ENCODE peak calls at places on chromosome 19, in six cellular contexts. I is heart left ventricle, M is tibial artery, V is fibroblast of villous mesenchyme, C is colonic mucosa, B is cardiac muscle cell. Z is an unnamed sample.

GRCh38 chr19:39125554-39126311 is at the start of gene PAK4:
- DNase-seq in I (peak), M (peak), V (peak), C (peak), B (peak), Z (peak)

GRCh38 chr19:8089664-8090601 is 37.4 kb downstream of the CCL25 start:
- DNase-seq in I (no peak), M (no peak), V (no peak), C (no peak), B (no peak), Z (no peak)

GRCh38 chr19:42176649-42176989 is 40.9 kb downstream of the DEDD2 start:
- DNase-seq in I (no peak), M (no peak), V (no peak), C (no peak), B (peak), Z (no peak)

GRCh38 chr19:38529610-38530009 is 88.1 kb downstream of the MAP4K1 start:
- DNase-seq in I (no peak), M (no peak), V (no peak), C (no peak), B (no peak), Z (no peak)

GRCh38 chr19:4343845-4344713 is 717 bp downstream of the MPND start:
- DNase-seq in I (peak), M (peak), V (no peak), C (peak), B (no peak), Z (no peak)

GRCh38 chr19:28641395-28641794 is 571.6 kb downstream of the UQCRFS1 start:
- DNase-seq in I (no peak), M (no peak), V (no peak), C (no peak), B (no peak), Z (no peak)

GRCh38 chr19:13156968-13157882 is 7.0 kb downstream of the IER2 start:
- DNase-seq in I (no peak), M (no peak), V (peak), C (no peak), B (no peak), Z (no peak)

GRCh38 chr19:45931055-45931454 is 16.5 kb upstream of the NANOS2 start:
- DNase-seq in I (no peak), M (no peak), V (no peak), C (no peak), B (no peak), Z (no peak)

GRCh38 chr19:46732966-46733692 is 12.7 kb upstream of the FKRP start:
- DNase-seq in I (peak), M (peak), V (peak), C (no peak), B (no peak), Z (no peak)

GRCh38 chr19:30152510-30153291 is 210.7 kb downstream of the URI1 start:
- DNase-seq in I (no peak), M (no peak), V (no peak), C (no peak), B (no peak), Z (no peak)

GRCh38 chr19:51742736-51743288 is 8.9 kb downstream of the FPR1 start:
- DNase-seq in I (no peak), M (no peak), V (no peak), C (no peak), B (no peak), Z (no peak)

GRCh38 chr19:8343483-8343844 is 402 bp upstream of the KANK3 start:
- DNase-seq in I (no peak), M (no peak), V (no peak), C (no peak), B (no peak), Z (no peak)

GRCh38 chr19:2770055-2771013 is 12.7 kb downstream of the SGTA start:
- DNase-seq in I (peak), M (no peak), V (no peak), C (peak), B (peak), Z (no peak)

GRCh38 chr19:31118292-31118925 is 230.8 kb downstream of the TSHZ3 start:
- DNase-seq in I (peak), M (peak), V (no peak), C (no peak), B (peak), Z (no peak)

GRCh38 chr19:1068111-1069001 is 1.4 kb downstream of the ARHGAP45 start:
- DNase-seq in I (peak), M (peak), V (no peak), C (peak), B (no peak), Z (no peak)

GRCh38 chr19:3944018-3944721 is 11.3 kb downstream of the NMRK2 start:
- DNase-seq in I (no peak), M (no peak), V (no peak), C (no peak), B (no peak), Z (no peak)

GRCh38 chr19:5355693-5356092 is 15.1 kb upstream of the PTPRS start:
- DNase-seq in I (no peak), M (no peak), V (no peak), C (no peak), B (no peak), Z (no peak)

GRCh38 chr19:31113250-31113685 is 236.0 kb downstream of the TSHZ3 start:
- DNase-seq in I (no peak), M (no peak), V (peak), C (no peak), B (no peak), Z (no peak)

DNA sequence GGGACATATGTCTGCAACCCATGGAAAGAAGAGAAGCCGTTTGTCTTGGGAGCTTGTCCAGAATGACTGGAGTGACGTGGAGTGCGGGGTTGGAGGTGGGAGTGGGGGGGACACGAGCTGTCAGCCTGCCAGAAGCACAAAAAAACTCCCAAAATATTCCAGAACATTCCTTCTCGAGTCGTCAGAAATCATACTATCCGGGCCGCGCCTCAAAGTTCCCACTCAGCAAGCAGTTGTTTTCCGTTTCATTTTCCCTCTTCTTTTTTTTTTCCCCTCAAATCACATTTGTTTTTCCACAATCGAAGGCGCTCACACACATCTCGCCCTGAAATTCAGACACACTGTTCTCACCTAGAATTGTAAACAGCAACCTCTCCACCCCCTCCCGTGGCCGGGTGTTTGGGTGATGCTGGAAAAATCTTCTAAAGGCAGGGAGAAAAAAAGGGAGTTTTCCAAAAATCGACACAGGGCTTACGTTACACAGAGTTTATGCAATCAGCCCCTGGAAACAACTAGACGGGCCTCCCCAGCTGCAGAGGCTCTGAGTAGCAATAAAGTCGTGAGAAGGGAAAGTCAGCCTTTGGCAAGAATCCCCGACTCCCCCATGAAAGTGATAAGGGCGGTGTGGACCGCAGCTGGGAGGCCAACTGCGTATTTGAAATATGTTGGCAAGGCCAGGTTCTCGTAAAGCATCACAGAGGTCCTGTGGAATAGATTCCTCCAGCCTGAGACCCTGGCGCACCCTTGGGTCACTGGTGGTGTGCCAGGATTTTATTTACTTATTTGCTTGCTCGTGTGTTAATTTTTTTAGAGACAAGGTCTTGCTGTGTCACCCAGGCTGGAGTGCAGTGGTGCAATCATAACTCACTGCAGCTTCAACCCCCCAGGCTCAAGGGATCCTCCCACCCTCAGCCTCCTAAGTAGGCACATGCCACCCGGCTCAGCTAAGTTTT is 31.2 kb upstream of the KLF2 start:
- DNase-seq in I (peak), M (peak), V (peak), C (peak), B (no peak), Z (peak)
- H3K4me3 ChIP-seq in I (peak), M (peak), V (peak), C (no peak), B (no peak), Z (no peak)

GRCh38 chr19:47742636-47743035 is 2.7 kb upstream of the NOP53 start:
- DNase-seq in I (no peak), M (no peak), V (peak), C (no peak), B (no peak), Z (no peak)
- H3K4me3 ChIP-seq in I (peak), M (peak), V (no peak), C (no peak), B (no peak), Z (no peak)

DNA sequence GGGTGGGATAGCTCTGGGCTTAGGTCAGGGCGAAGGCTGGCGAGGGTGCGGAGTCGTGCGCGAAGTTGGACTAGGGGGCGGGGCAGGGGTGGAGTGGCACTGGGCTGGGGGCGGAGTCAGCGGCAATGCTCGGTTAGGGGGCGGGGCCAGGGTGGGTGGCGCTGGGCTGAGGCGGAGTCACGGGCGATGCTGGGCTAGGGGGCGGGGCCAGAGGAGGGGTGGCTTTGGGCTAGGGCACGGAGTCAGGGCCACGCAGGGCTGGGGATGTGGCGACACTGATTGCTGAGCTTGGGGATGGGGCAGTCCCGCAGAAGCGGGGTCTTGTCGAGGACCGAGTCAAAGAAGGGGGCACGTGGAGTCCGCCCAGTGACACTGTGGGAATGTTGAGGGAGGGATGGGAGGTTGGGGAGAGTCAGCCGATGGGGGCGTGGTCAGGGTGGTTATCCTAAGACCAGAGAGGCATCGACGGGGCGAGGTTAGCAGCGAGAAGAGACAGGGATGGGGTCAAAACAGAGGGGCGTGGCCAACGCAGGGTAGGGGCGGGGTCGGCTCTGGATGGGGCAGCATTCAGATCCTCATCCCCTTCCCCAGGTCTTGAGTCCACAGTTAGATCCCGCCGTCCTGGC is 8.7 kb downstream of the HOMER3 start:
- DNase-seq in I (peak), M (peak), V (peak), C (peak), B (peak), Z (peak)
- H3K4me3 ChIP-seq in I (peak), M (no peak), V (peak), C (peak), B (peak), Z (no peak)

DNA sequence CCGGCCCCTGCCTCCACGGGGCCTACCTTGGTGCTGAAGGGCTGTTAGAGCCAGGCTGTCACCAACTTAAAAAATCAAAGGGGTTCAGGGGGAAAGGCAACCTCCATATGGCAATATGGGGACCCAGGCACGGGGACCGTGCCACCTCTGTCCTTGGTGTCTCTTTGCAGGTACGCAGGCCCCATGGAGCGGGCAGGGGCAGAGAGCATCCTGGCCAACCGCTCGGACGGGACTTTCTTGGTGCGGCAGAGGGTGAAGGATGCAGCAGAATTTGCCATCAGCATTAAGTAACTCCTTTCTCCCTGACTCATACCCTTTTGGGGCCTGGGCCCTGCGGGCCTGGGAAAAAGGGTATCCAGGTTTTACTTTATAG is 39.6 kb upstream of the ADGRE1 start:
- DNase-seq in I (no peak), M (no peak), V (no peak), C (no peak), B (no peak), Z (no peak)
- H3K4me3 ChIP-seq in I (no peak), M (no peak), V (no peak), C (no peak), B (no peak), Z (no peak)

GRCh38 chr19:11138659-11139526 is 16.7 kb downstream of the SPC24 start:
- DNase-seq in I (peak), M (peak), V (peak), C (peak), B (peak), Z (peak)
- H3K4me3 ChIP-seq in I (no peak), M (peak), V (peak), C (no peak), B (no peak), Z (no peak)

GRCh38 chr19:50203281-50204080 is at the start of gene MYH14:
- DNase-seq in I (peak), M (peak), V (no peak), C (peak), B (peak), Z (peak)
- H3K4me3 ChIP-seq in I (peak), M (peak), V (no peak), C (peak), B (peak), Z (peak)

GRCh38 chr19:15251010-15251748 is 18.9 kb upstream of the EPHX3 start:
- DNase-seq in I (peak), M (peak), V (peak), C (no peak), B (no peak), Z (no peak)
- H3K4me3 ChIP-seq in I (peak), M (peak), V (peak), C (no peak), B (no peak), Z (no peak)

GRCh38 chr19:48964205-48965032 is 690 bp upstream of the FTL start:
- DNase-seq in I (no peak), M (peak), V (peak), C (peak), B (peak), Z (peak)
- H3K4me3 ChIP-seq in I (peak), M (peak), V (peak), C (peak), B (peak), Z (peak)

GRCh38 chr19:55368701-55369563 is 1.3 kb downstream of the IL11 start:
- DNase-seq in I (no peak), M (no peak), V (peak), C (no peak), B (no peak), Z (peak)
- H3K4me3 ChIP-seq in I (no peak), M (peak), V (peak), C (no peak), B (peak), Z (peak)